ENCODE peak calls at places on chromosomes 7 and 10, in nine cellular contexts. One of them, this sample, is unnamed.

GRCh38 chr10:131453772-131454634 is 142.5 kb upstream of the TCERG1L start:
- DNase-seq in sigmoid colon: no peak
- DNase-seq in suprapubic skin: peak
- DNase-seq in spleen: no peak
- DNase-seq in endothelial cell of umbilical vein: no peak
- DNase-seq in transverse colon: peak
- DNase-seq in prostate gland: peak
- DNase-seq in HL-60: peak
- DNase-seq in SK-N-SH: peak
- DNase-seq in this sample: peak

GRCh38 chr7:46033592-46033991 is 112.5 kb upstream of the IGFBP3 start:
- DNase-seq in endothelial cell of umbilical vein: no peak
- DNase-seq in transverse colon: no peak
- DNase-seq in suprapubic skin: no peak
- DNase-seq in sigmoid colon: no peak
- DNase-seq in SK-N-SH: no peak
- DNase-seq in prostate gland: no peak
- DNase-seq in HL-60: no peak
- DNase-seq in spleen: no peak
- DNase-seq in this sample: no peak

GRCh38 chr7:5393328-5393727 is 30.3 kb downstream of the TNRC18 start:
- DNase-seq in spleen: no peak
- DNase-seq in endothelial cell of umbilical vein: no peak
- DNase-seq in sigmoid colon: no peak
- DNase-seq in transverse colon: no peak
- DNase-seq in HL-60: no peak
- DNase-seq in SK-N-SH: no peak
- DNase-seq in suprapubic skin: no peak
- DNase-seq in prostate gland: no peak
- DNase-seq in this sample: no peak

GRCh38 chr7:49001610-49002033 is 77.3 kb downstream of the CDC14C start:
- DNase-seq in spleen: no peak
- DNase-seq in transverse colon: peak
- DNase-seq in SK-N-SH: peak
- DNase-seq in endothelial cell of umbilical vein: no peak
- DNase-seq in HL-60: peak
- DNase-seq in prostate gland: no peak
- DNase-seq in suprapubic skin: no peak
- DNase-seq in sigmoid colon: no peak
- DNase-seq in this sample: no peak

GRCh38 chr10:102758226-102758932 is 14.6 kb downstream of the WBP1L start:
- DNase-seq in spleen: no peak
- DNase-seq in prostate gland: no peak
- DNase-seq in suprapubic skin: no peak
- DNase-seq in SK-N-SH: no peak
- DNase-seq in endothelial cell of umbilical vein: no peak
- DNase-seq in HL-60: no peak
- DNase-seq in sigmoid colon: no peak
- DNase-seq in transverse colon: no peak
- DNase-seq in this sample: no peak

GRCh38 chr10:47418966-47419365 is 34.9 kb upstream of the ZNF488 start:
- DNase-seq in transverse colon: no peak
- DNase-seq in prostate gland: no peak
- DNase-seq in HL-60: no peak
- DNase-seq in suprapubic skin: no peak
- DNase-seq in SK-N-SH: no peak
- DNase-seq in sigmoid colon: no peak
- DNase-seq in spleen: peak
- DNase-seq in endothelial cell of umbilical vein: no peak
- DNase-seq in this sample: no peak

GRCh38 chr7:1422512-1423265 is 36.6 kb downstream of the MICALL2 start:
- DNase-seq in HL-60: no peak
- DNase-seq in prostate gland: no peak
- DNase-seq in spleen: no peak
- DNase-seq in endothelial cell of umbilical vein: no peak
- DNase-seq in SK-N-SH: peak
- DNase-seq in transverse colon: no peak
- DNase-seq in sigmoid colon: no peak
- DNase-seq in suprapubic skin: no peak
- DNase-seq in this sample: peak

GRCh38 chr10:90751107-90751997 is 106.5 kb downstream of the HTR7 start:
- DNase-seq in spleen: no peak
- DNase-seq in endothelial cell of umbilical vein: peak
- DNase-seq in prostate gland: peak
- DNase-seq in sigmoid colon: no peak
- DNase-seq in transverse colon: peak
- DNase-seq in suprapubic skin: no peak
- DNase-seq in SK-N-SH: peak
- DNase-seq in HL-60: peak
- DNase-seq in this sample: no peak

GRCh38 chr10:34492081-34492480 is 323.0 kb downstream of the PARD3 start:
- DNase-seq in prostate gland: no peak
- DNase-seq in transverse colon: no peak
- DNase-seq in endothelial cell of umbilical vein: no peak
- DNase-seq in HL-60: no peak
- DNase-seq in sigmoid colon: no peak
- DNase-seq in SK-N-SH: no peak
- DNase-seq in spleen: no peak
- DNase-seq in suprapubic skin: no peak
- DNase-seq in this sample: no peak

GRCh38 chr7:94632338-94633024 is 23.5 kb downstream of the SGCE start:
- DNase-seq in suprapubic skin: no peak
- DNase-seq in prostate gland: no peak
- DNase-seq in HL-60: no peak
- DNase-seq in SK-N-SH: no peak
- DNase-seq in sigmoid colon: no peak
- DNase-seq in spleen: no peak
- DNase-seq in transverse colon: no peak
- DNase-seq in endothelial cell of umbilical vein: peak
- DNase-seq in this sample: no peak

GRCh38 chr10:24465899-24466615 is 257.1 kb downstream of the KIAA1217 start:
- DNase-seq in sigmoid colon: no peak
- DNase-seq in endothelial cell of umbilical vein: no peak
- DNase-seq in HL-60: no peak
- DNase-seq in transverse colon: peak
- DNase-seq in spleen: no peak
- DNase-seq in SK-N-SH: no peak
- DNase-seq in prostate gland: peak
- DNase-seq in suprapubic skin: no peak
- DNase-seq in this sample: peak

GRCh38 chr10:3126741-3127342 is 45.7 kb downstream of the PITRM1 start:
- DNase-seq in suprapubic skin: no peak
- DNase-seq in endothelial cell of umbilical vein: no peak
- DNase-seq in HL-60: no peak
- DNase-seq in spleen: no peak
- DNase-seq in SK-N-SH: no peak
- DNase-seq in prostate gland: no peak
- DNase-seq in transverse colon: peak
- DNase-seq in sigmoid colon: peak
- DNase-seq in this sample: no peak

GRCh38 chr10:47441973-47442750 is 41.8 kb downstream of the ANXA8 start:
- DNase-seq in suprapubic skin: no peak
- DNase-seq in endothelial cell of umbilical vein: no peak
- DNase-seq in HL-60: peak
- DNase-seq in sigmoid colon: no peak
- DNase-seq in prostate gland: no peak
- DNase-seq in spleen: no peak
- DNase-seq in transverse colon: no peak
- DNase-seq in SK-N-SH: no peak
- DNase-seq in this sample: no peak

GRCh38 chr10:87915406-87915805 is 52.0 kb downstream of the PTEN start:
- DNase-seq in endothelial cell of umbilical vein: no peak
- DNase-seq in spleen: no peak
- DNase-seq in prostate gland: no peak
- DNase-seq in HL-60: no peak
- DNase-seq in suprapubic skin: no peak
- DNase-seq in transverse colon: no peak
- DNase-seq in SK-N-SH: no peak
- DNase-seq in sigmoid colon: no peak
- DNase-seq in this sample: no peak

GRCh38 chr10:114577133-114577532 is 80.9 kb downstream of the ABLIM1 start:
- DNase-seq in transverse colon: no peak
- DNase-seq in endothelial cell of umbilical vein: peak
- DNase-seq in suprapubic skin: no peak
- DNase-seq in HL-60: no peak
- DNase-seq in sigmoid colon: no peak
- DNase-seq in SK-N-SH: no peak
- DNase-seq in prostate gland: no peak
- DNase-seq in spleen: no peak
- DNase-seq in this sample: no peak

GRCh38 chr10:61463035-61463909 is 10.1 kb upstream of the TMEM26 start:
- DNase-seq in suprapubic skin: no peak
- DNase-seq in spleen: no peak
- DNase-seq in SK-N-SH: no peak
- DNase-seq in HL-60: no peak
- DNase-seq in transverse colon: no peak
- DNase-seq in prostate gland: no peak
- DNase-seq in endothelial cell of umbilical vein: peak
- DNase-seq in sigmoid colon: no peak
- DNase-seq in this sample: no peak

GRCh38 chr7:100109521-100110163 is 8.2 kb downstream of the AP4M1 start:
- DNase-seq in HL-60: no peak
- DNase-seq in spleen: no peak
- DNase-seq in suprapubic skin: no peak
- DNase-seq in sigmoid colon: no peak
- DNase-seq in SK-N-SH: peak
- DNase-seq in endothelial cell of umbilical vein: no peak
- DNase-seq in transverse colon: no peak
- DNase-seq in prostate gland: no peak
- DNase-seq in this sample: no peak

DNA sequence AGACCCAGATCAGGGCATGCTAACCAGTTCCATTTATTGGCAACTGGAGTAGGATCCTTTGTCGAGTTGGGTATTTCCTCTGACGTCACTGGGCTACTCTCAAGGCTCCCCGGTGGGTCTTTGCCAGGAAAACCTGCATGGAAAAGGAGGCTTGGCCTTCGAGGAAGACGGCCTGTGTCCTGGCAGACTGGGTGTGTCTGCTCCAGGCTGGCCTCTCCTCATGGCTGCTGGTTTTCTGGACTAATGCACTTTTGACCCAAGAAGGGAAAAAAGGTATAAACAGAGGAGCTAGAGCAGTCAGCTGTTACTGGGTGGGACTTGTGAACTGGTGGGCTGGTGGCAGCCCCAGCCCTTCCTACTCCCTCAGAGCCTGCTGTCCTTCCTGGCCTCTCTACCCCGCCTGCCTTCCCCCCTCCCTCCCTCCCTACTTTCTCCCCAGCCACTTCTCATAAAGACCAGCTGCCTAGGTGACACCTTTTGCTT is 102.0 kb upstream of the MKLN1 start:
- DNase-seq in endothelial cell of umbilical vein: peak
- DNase-seq in SK-N-SH: no peak
- DNase-seq in prostate gland: peak
- DNase-seq in sigmoid colon: peak
- DNase-seq in spleen: no peak
- DNase-seq in transverse colon: peak
- DNase-seq in suprapubic skin: no peak
- DNase-seq in HL-60: no peak
- DNase-seq in this sample: peak
- TF ChIP-seq POLR2AphosphoS5 in endothelial cell of umbilical vein: no peak
- TF ChIP-seq POLR2AphosphoS5 in SK-N-SH: no peak
- TF ChIP-seq POLR2AphosphoS5 in prostate gland: no peak
- TF ChIP-seq POLR2AphosphoS5 in sigmoid colon: peak
- TF ChIP-seq POLR2AphosphoS5 in spleen: no peak
- TF ChIP-seq POLR2AphosphoS5 in transverse colon: no peak
- TF ChIP-seq POLR2AphosphoS5 in suprapubic skin: no peak
- TF ChIP-seq POLR2AphosphoS5 in HL-60: no peak
- TF ChIP-seq POLR2AphosphoS5 in this sample: no peak

GRCh38 chr10:95988702-95989101 is 54.7 kb upstream of the CCNJ start:
- DNase-seq in SK-N-SH: no peak
- DNase-seq in sigmoid colon: no peak
- DNase-seq in suprapubic skin: no peak
- DNase-seq in prostate gland: no peak
- DNase-seq in spleen: no peak
- DNase-seq in HL-60: no peak
- DNase-seq in endothelial cell of umbilical vein: no peak
- DNase-seq in transverse colon: no peak
- DNase-seq in this sample: no peak
- TF ChIP-seq CTCF in SK-N-SH: no peak
- TF ChIP-seq CTCF in sigmoid colon: no peak
- TF ChIP-seq CTCF in suprapubic skin: no peak
- TF ChIP-seq CTCF in prostate gland: no peak
- TF ChIP-seq CTCF in spleen: no peak
- TF ChIP-seq CTCF in HL-60: no peak
- TF ChIP-seq CTCF in endothelial cell of umbilical vein: no peak
- TF ChIP-seq CTCF in transverse colon: no peak
- TF ChIP-seq CTCF in this sample: no peak

DNA sequence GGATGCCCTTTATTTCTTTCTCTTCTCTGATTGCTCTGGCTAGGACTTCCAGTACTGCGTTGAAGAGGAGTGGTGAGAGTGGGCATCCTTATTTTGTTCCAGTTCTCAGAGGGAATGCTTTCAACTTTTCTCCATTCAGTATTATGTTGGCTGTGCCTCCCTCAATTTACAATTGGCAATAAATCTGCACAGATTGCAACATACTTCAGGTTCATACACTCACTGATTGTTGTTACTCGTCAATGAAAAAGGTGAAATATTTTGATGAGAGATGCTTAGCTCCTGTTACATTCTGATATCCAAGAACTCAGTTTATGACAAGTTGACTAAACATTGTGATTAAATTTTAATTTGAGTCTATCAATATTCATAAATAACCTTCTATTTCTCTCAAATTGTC is 37.9 kb upstream of the DKK1 start:
- DNase-seq in prostate gland: no peak
- DNase-seq in suprapubic skin: no peak
- DNase-seq in endothelial cell of umbilical vein: no peak
- DNase-seq in HL-60: no peak
- DNase-seq in SK-N-SH: no peak
- DNase-seq in spleen: no peak
- DNase-seq in transverse colon: no peak
- DNase-seq in sigmoid colon: no peak
- DNase-seq in this sample: no peak
- TF ChIP-seq POLR2AphosphoS5 in prostate gland: no peak
- TF ChIP-seq POLR2AphosphoS5 in suprapubic skin: no peak
- TF ChIP-seq POLR2AphosphoS5 in endothelial cell of umbilical vein: no peak
- TF ChIP-seq POLR2AphosphoS5 in HL-60: no peak
- TF ChIP-seq POLR2AphosphoS5 in SK-N-SH: no peak
- TF ChIP-seq POLR2AphosphoS5 in spleen: no peak
- TF ChIP-seq POLR2AphosphoS5 in transverse colon: no peak
- TF ChIP-seq POLR2AphosphoS5 in sigmoid colon: no peak
- TF ChIP-seq POLR2AphosphoS5 in this sample: no peak

DNA sequence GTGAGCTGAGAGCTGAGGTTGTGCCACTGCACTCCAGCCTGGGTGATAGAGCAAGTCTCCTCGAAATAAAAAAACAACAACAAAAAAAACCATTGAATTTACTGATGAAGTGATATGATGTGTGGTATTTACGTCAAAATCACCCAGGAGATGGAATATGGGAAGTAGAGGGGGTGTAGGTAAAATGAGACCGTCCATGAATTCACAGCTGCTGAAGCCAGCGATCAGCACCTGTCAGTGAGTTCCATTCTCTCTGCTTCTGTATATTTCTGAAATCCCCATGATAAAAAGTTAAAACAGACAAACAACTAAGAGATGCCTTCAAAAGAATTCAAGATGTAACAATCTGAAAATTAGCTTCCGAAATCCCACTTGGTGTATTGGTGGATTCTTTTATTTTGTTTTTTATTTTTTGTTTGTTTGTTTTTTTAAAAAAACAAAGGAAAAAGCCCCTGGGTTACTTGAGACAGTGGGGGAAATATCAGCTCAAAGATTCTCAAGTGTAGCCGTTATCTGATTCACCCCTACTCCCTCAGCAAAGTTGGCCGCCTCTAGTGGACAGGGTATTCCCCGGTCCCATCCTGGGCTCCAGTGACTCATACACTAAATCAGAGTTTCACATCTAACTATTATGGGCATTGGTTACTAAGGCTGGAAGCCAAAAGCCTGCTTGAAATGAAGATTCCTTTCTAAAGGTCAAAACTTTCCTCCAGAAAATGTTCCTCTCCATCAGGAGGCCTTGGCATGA is 76.4 kb downstream of the MAP3K8 start:
- DNase-seq in sigmoid colon: peak
- DNase-seq in SK-N-SH: no peak
- DNase-seq in spleen: no peak
- DNase-seq in endothelial cell of umbilical vein: no peak
- DNase-seq in HL-60: no peak
- DNase-seq in transverse colon: peak
- DNase-seq in prostate gland: peak
- DNase-seq in suprapubic skin: no peak
- DNase-seq in this sample: no peak
- TF ChIP-seq CTCF in sigmoid colon: no peak
- TF ChIP-seq CTCF in SK-N-SH: peak
- TF ChIP-seq CTCF in spleen: no peak
- TF ChIP-seq CTCF in endothelial cell of umbilical vein: no peak
- TF ChIP-seq CTCF in HL-60: no peak
- TF ChIP-seq CTCF in transverse colon: no peak
- TF ChIP-seq CTCF in prostate gland: no peak
- TF ChIP-seq CTCF in suprapubic skin: no peak
- TF ChIP-seq CTCF in this sample: no peak

This sample was measured in stomach.